ENCODE peak calls at places on chromosome 12, in four cellular contexts. I is body of pancreas, B is fibroblast of lung, G is aorta. Q is an unnamed sample.

GRCh38 chr12:12608557-12608957 is 3.1 kb upstream of the CREBL2 start:
- DNase-seq in G (no peak), I (no peak), B (peak; percentile 8), Q (no peak)

GRCh38 chr12:106527356-106527755 is 55.4 kb upstream of the RFX4 start:
- DNase-seq in I (no peak), G (no peak), B (peak; percentile 29), Q (no peak)

GRCh38 chr12:57240069-57240921 is 10.7 kb downstream of the STAC3 start:
- DNase-seq in I (peak; percentile 39), G (no peak), B (peak; percentile 40), Q (peak; percentile 64)

GRCh38 chr12:71195338-71195896 is 37.6 kb upstream of the TSPAN8 start:
- DNase-seq in G (no peak), B (no peak), I (no peak), Q (no peak)

GRCh38 chr12:125208942-125209341 is 143.7 kb downstream of the AACS start:
- DNase-seq in G (no peak), B (no peak), I (no peak), Q (no peak)

GRCh38 chr12:30898846-30899245 is 27.7 kb upstream of the TSPAN11 start:
- DNase-seq in G (no peak), B (no peak), I (no peak), Q (no peak)

GRCh38 chr12:11014234-11014633 is 8.2 kb downstream of the TAS2R19 start:
- DNase-seq in G (no peak), B (peak; percentile 5), I (no peak), Q (no peak)

GRCh38 chr12:84994436-84994835 is 41.6 kb downstream of the TSPAN19 start:
- DNase-seq in G (no peak), I (no peak), B (no peak), Q (no peak)

GRCh38 chr12:570237-570925 is 92.9 kb downstream of the NINJ2 start:
- DNase-seq in B (peak; percentile 86), I (peak; percentile 59), G (peak; percentile 91), Q (peak; percentile 86)

GRCh38 chr12:34397591-34398365 is 375.5 kb downstream of the ALG10 start:
- DNase-seq in I (peak; percentile 5), B (no peak), G (peak; percentile 39), Q (peak; percentile 1)

DNA sequence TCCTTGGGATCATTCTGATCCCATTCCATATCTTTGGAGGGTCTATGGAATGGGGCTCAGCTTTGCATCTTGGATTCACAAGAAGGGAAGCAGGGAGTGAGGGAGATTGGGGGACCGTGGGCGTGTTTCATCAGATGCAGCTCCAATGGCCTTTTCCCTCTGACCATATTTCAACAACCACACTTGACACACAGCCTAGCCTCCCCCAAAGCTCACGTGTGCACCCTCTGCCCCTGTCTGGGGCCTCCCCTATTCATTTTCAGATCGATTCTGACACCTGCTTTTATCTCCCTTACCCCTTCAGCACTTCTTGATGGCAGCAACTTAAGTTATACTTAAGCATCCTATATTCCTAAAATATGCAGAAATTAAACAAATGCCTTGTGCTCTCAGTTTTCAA is 126.6 kb downstream of the CHST11 start:
- DNase-seq in G (no peak), I (no peak), B (no peak), Q (no peak)
- H3K4me1 ChIP-seq in G (no peaks in the 10 kb centered on the region), I (peaks cover 10% of the 10 kb centered on the region), B (peaks cover 14% of the 10 kb centered on the region), Q (no peaks in the 10 kb centered on the region)

GRCh38 chr12:6824085-6824800 is 2.6 kb downstream of the GPR162 start:
- DNase-seq in B (no peak), G (peak; percentile 46), I (no peak), Q (no peak)

GRCh38 chr12:6826734-6827436 is 1.3 kb upstream of the P3H3 start:
- DNase-seq in G (peak; percentile 48), I (no peak), B (no peak), Q (no peak)

GRCh38 chr12:6826125-6826733 is 2.0 kb upstream of the P3H3 start:
- DNase-seq in I (no peak), B (no peak), G (peak; percentile 43), Q (no peak)

GRCh38 chr12:6824962-6825381 is 3.2 kb upstream of the P3H3 start:
- DNase-seq in B (peak; percentile 71), I (no peak), G (peak; percentile 41), Q (no peak)

DNA sequence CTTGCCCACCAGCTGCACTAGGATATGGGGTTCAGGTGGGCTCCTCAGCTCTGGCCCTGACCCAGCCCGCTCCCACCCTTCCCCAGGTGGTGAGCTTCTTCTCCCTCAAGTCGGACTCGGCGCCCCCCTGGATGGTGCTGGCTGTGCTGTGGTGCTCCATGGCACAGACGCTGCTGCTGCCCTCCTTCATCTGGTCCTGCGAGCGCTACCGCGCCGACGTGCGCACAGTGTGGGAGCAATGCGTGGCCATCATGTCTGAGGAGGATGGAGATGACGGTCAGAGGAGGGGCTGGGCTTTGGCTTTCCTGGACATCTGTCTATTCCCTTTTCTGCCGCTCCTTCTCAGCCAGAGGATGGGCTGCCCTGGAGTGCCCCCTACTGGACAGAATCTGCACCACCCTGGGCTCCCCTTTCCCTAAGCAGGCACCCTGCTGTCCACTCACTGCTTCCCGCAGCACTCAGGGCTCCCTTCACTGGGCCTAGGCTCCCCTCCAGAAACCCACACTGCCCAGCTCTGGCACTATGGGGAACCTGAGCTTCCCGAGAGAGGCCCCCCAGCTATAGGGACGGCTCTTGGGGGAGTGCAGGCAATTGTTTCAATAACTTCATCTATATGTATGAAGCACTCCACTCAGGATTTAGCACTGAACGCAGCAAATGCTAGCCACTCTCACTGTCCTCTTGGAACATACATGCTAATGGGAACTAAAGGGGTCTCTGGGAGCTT is 2.6 kb upstream of the P3H3 start:
- DNase-seq in G (peak; percentile 90), B (peak; percentile 74), I (peak; percentile 86), Q (peak; percentile 89)
- H3K4me3 ChIP-seq in G (no peak overlapping the region), B (peak overlapping the region; percentile 38), I (no peak overlapping the region), Q (no peak overlapping the region)

GRCh38 chr12:72273499-72273837 is 1.3 kb downstream of the TRHDE start:
- DNase-seq in B (no peak), G (no peak), I (peak; percentile 35), Q (no peak)
- H3K4me1 ChIP-seq in B (no peaks in the 10 kb centered on the region), G (no peaks in the 10 kb centered on the region), I (peaks cover 9% of the 10 kb centered on the region), Q (peaks cover 10% of the 10 kb centered on the region)

GRCh38 chr12:95201056-95201670 is 16.1 kb downstream of the FGD6 start:
- DNase-seq in B (peak; percentile 71), I (no peak), G (no peak), Q (no peak)
- H3K4me3 ChIP-seq in B (no peak overlapping the region), I (no peak overlapping the region), G (no peak overlapping the region), Q (no peak overlapping the region)

GRCh38 chr12:96658075-96658474 is 168.7 kb downstream of the CFAP54 start:
- DNase-seq in B (no peak), I (no peak), G (no peak), Q (no peak)
- H3K4me1 ChIP-seq in B (no peaks in the 10 kb centered on the region), I (no peaks in the 10 kb centered on the region), G (no peaks in the 10 kb centered on the region), Q (no peaks in the 10 kb centered on the region)

GRCh38 chr12:102120564-102120873 is 536 bp downstream of the PARPBP start:
- DNase-seq in I (no peak), B (no peak), G (no peak), Q (no peak)

GRCh38 chr12:102119674-102120563 is at the start of the genes NUP37 and PARPBP:
- DNase-seq in B (peak; percentile 86), I (peak; percentile 87), G (peak; percentile 94), Q (peak; percentile 95)

GRCh38 chr12:102116392-102116791 is 3.5 kb downstream of the NUP37 start:
- DNase-seq in G (no peak), B (no peak), I (no peak), Q (no peak)

GRCh38 chr12:102118874-102119273 is 1.0 kb downstream of the NUP37 start:
- DNase-seq in I (no peak), G (no peak), B (peak; percentile 26), Q (no peak)

DNA sequence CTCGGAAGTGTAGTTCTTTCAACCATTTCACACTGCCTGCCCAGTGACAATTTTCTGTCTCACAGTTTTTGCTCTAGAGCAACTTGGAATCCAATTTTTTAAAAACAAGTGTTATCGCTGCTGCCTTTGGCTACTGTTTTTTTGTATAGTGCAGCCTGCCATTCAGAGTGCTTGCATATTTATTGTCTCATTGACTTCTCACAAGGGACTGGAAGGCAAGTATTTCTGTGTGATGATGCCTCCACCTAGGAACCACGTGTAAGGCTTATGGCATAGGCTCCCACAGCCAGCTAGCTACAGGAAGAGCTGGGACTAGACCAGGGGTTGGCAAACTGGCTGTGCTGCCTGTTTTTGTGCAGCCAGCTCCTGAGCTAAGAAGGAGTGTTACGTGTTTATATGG is 903 bp downstream of the PARPBP start:
- DNase-seq in B (peak; percentile 18), I (no peak), G (no peak), Q (no peak)
- H3K4me3 ChIP-seq in B (peak overlapping the region; percentile 89), I (no peak overlapping the region), G (no peak overlapping the region), Q (peak overlapping the region; percentile 91)

DNA sequence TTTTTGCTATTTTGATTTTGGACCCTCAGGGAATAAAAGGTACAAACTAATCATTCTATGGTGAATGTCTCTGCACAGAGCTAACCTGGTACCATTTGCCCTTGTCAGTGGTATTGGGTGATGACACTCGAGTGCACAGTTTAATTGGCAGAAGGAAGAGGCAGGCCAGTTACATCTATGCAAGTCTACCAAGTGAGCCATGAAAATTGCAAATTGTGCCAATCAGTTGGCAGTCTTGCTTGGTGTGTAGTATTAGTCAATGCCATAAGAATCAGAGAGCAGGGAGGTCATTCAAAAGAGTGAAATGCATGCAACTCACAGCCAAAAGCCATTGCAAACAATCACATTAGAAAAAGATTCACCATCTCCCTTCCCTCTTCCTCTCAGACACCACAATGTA is 479.6 kb downstream of the ADAMTS20 start:
- DNase-seq in B (no peak), G (no peak), I (no peak), Q (no peak)
- H3K4me1 ChIP-seq in B (no peaks in the 10 kb centered on the region), G (no peaks in the 10 kb centered on the region), I (peaks cover 10% of the 10 kb centered on the region), Q (no peaks in the 10 kb centered on the region)

GRCh38 chr12:27794818-27795584 is 15.0 kb upstream of the MANSC4 start:
- DNase-seq in I (no peak), B (no peak), G (no peak), Q (no peak)
- H3K4me3 ChIP-seq in I (no peak overlapping the region), B (no peak overlapping the region), G (no peak overlapping the region), Q (no peak overlapping the region)

GRCh38 chr12:88544991-88545684 is 35.1 kb downstream of the KITLG start:
- DNase-seq in G (no peak), B (no peak), I (no peak), Q (no peak)

GRCh38 chr12:88552672-88553079 is 27.6 kb downstream of the KITLG start:
- DNase-seq in B (peak; percentile 77), I (no peak), G (no peak), Q (no peak)

GRCh38 chr12:88553941-88554658 is 26.2 kb downstream of the KITLG start:
- DNase-seq in G (no peak), B (peak; percentile 84), I (peak; percentile 15), Q (no peak)

GRCh38 chr12:88546851-88547250 is 33.4 kb downstream of the KITLG start:
- DNase-seq in B (peak; percentile 62), I (no peak), G (no peak), Q (no peak)

GRCh38 chr12:88549929-88550328 is 30.3 kb downstream of the KITLG start:
- DNase-seq in B (no peak), G (no peak), I (no peak), Q (no peak)
- H3K4me1 ChIP-seq in B (peaks cover 30% of the 10 kb centered on the region), G (peaks cover 6% of the 10 kb centered on the region), I (peaks cover 39% of the 10 kb centered on the region), Q (peaks cover 7% of the 10 kb centered on the region)

GRCh38 chr12:120677765-120678473 is 9.0 kb upstream of the MLEC start:
- DNase-seq in B (peak; percentile 13), G (no peak), I (no peak), Q (peak; percentile 67)
- H3K4me3 ChIP-seq in B (no peak overlapping the region), G (no peak overlapping the region), I (no peak overlapping the region), Q (no peak overlapping the region)

Q was measured in psoas muscle.